ENCODE peak calls at places on chromosomes 5 and 9, in nine cellular contexts. P is tibial artery, E is GM23338, L is body of pancreas, K is transverse colon, B is DND-41, I is PC-9, C is upper lobe of left lung, U is fibroblast of lung. Q is an unnamed sample.
A peak's percentile ranks its signal among the peaks of the same experiment; 100 is the strongest.

GRCh38 chr5:135488727-135489465 is 36.7 kb upstream of the TIFAB start:
- DNase-seq in P (no peak), E (peak; percentile 94), L (no peak), K (no peak), B (no peak), I (no peak), C (no peak), U (peak; percentile 75), Q (no peak)

GRCh38 chr9:93968451-93969327 is 13.5 kb upstream of the BARX1 start:
- DNase-seq in P (no peak), E (no peak), L (no peak), K (no peak), B (no peak), I (no peak), C (no peak), U (peak; percentile 16), Q (no peak)

GRCh38 chr9:111851536-111851935 is 45.1 kb upstream of the UGCG start:
- DNase-seq in P (no peak), E (peak; percentile 34), L (peak; percentile 17), K (no peak), B (no peak), I (peak; percentile 97), C (peak; percentile 29), U (no peak), Q (no peak)

GRCh38 chr5:57207007-57207653 is 33.3 kb downstream of the GPBP1 start:
- DNase-seq in P (no peak), E (no peak), L (no peak), K (no peak), B (no peak), I (no peak), C (no peak), U (no peak), Q (no peak)

GRCh38 chr9:15927131-15927530 is 374.3 kb downstream of the CCDC171 start:
- DNase-seq in P (no peak), E (no peak), L (no peak), K (no peak), B (no peak), I (no peak), C (no peak), U (peak; percentile 44), Q (no peak)

GRCh38 chr9:93576296-93577044 is at the start of gene PHF2:
- DNase-seq in P (no peak), E (peak; percentile 43), L (peak; percentile 44), K (no peak), B (peak; percentile 30), I (no peak), C (no peak), U (no peak), Q (peak; percentile 41)

GRCh38 chr5:162591724-162592123 is 524.2 kb downstream of the GABRG2 start:
- DNase-seq in P (no peak), E (no peak), L (no peak), K (no peak), B (no peak), I (no peak), C (no peak), U (no peak), Q (no peak)

GRCh38 chr9:34072868-34073590 is 24.3 kb upstream of the UBAP2 start:
- DNase-seq in P (no peak), E (no peak), L (peak; percentile 52), K (peak; percentile 55), B (no peak), I (peak; percentile 50), C (peak; percentile 69), U (peak; percentile 88), Q (no peak)

GRCh38 chr9:96853711-96854072 is 622 bp downstream of the ZNF782 start:
- DNase-seq in P (no peak), E (no peak), L (no peak), K (no peak), B (no peak), I (no peak), C (no peak), U (no peak), Q (peak; percentile 42)

GRCh38 chr5:25754895-25755294 is 1110.1 kb upstream of the CDH10 start:
- DNase-seq in P (no peak), E (peak; percentile 71), L (no peak), K (no peak), B (peak; percentile 8), I (no peak), C (no peak), U (no peak), Q (no peak)

GRCh38 chr9:96071245-96072124 is 196.0 kb downstream of the ERCC6L2 start:
- DNase-seq in P (no peak), E (peak; percentile 71), L (no peak), K (no peak), B (peak; percentile 24), I (no peak), C (no peak), U (peak; percentile 62), Q (no peak)

GRCh38 chr9:137605146-137606004 is at the start of gene ARRDC1:
- DNase-seq in P (peak; percentile 93), E (peak; percentile 96), L (peak; percentile 93), K (peak; percentile 96), B (peak; percentile 95), I (peak; percentile 80), C (peak; percentile 96), U (peak; percentile 89), Q (peak; percentile 94)

GRCh38 chr5:2415678-2416077 is 335.8 kb downstream of the IRX2 start:
- DNase-seq in P (no peak), E (peak; percentile 4), L (no peak), K (no peak), B (no peak), I (no peak), C (no peak), U (no peak), Q (no peak)

GRCh38 chr9:125961037-125961436 is 213.9 kb downstream of the PBX3 start:
- DNase-seq in P (no peak), E (no peak), L (no peak), K (no peak), B (no peak), I (no peak), C (no peak), U (no peak), Q (no peak)

GRCh38 chr5:95821110-95822021 is 1.2 kb downstream of the GLRX start:
- DNase-seq in P (no peak), E (no peak), L (no peak), K (no peak), B (no peak), I (no peak), C (no peak), U (no peak), Q (no peak)
- H3K4me3 ChIP-seq in P (peak overlapping the region; percentile 77), E (peak overlapping the region; percentile 77), L (no peak overlapping the region), K (peak overlapping the region; percentile 59), B (peak overlapping the region; percentile 76), I (peak overlapping the region; percentile 79), C (peak overlapping the region; percentile 97), U (peak overlapping the region; percentile 98), Q (peak overlapping the region; percentile 89)

GRCh38 chr5:89698028-89698427 is 711.5 kb downstream of the CETN3 start:
- DNase-seq in P (no peak), E (no peak), L (no peak), K (no peak), B (no peak), I (no peak), C (no peak), U (no peak), Q (no peak)

GRCh38 chr5:89707891-89708290 is 701.7 kb downstream of the CETN3 start:
- DNase-seq in P (no peak), E (no peak), L (no peak), K (no peak), B (no peak), I (no peak), C (no peak), U (no peak), Q (no peak)

GRCh38 chr5:89703799-89704198 is 705.8 kb downstream of the CETN3 start:
- DNase-seq in P (no peak), E (peak; percentile 93), L (no peak), K (no peak), B (no peak), I (no peak), C (no peak), U (no peak), Q (no peak)
- H3K4me1 ChIP-seq in P (no peaks in the 10 kb centered on the region), E (peaks cover 33% of the 10 kb centered on the region), L (peaks cover 5% of the 10 kb centered on the region), K (no peaks in the 10 kb centered on the region), B (no peaks in the 10 kb centered on the region), I (no peaks in the 10 kb centered on the region), C (no peaks in the 10 kb centered on the region), U (no peaks in the 10 kb centered on the region), Q (no peaks in the 10 kb centered on the region)

DNA sequence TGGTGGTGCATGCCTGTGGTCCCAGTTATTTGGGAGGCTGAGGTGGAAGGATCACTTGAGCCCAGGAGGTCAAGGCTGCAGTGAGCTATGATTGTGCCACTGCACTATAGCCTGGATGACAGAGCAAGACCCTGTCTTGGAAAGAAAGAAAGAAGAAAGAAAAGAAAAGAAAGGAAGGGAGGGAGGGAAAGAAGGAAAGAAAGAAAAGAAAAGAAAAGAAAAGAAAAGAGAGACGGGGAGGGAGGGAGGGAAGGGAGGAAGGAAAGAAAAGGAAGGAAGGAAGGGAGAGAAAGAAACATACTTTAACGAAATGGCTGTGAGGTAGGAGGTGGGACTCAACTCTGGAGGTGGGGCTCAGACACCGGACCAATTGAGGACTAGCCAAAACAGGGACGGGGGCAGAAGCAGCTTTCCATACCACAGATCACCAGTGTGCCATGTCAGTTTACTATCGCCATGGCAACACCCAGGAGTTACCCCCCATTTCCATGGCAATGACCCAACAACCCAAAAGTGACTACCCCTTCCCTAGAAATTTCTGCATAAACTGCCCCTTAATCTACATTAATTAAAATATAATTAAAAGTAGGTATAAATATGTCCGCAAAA is 21.3 kb downstream of the PTGES start:
- DNase-seq in P (no peak), E (peak; percentile 53), L (no peak), K (no peak), B (no peak), I (no peak), C (no peak), U (no peak), Q (no peak)
- H3K27me3 ChIP-seq in P (peaks cover 4% of the 10 kb centered on the region), E (no peaks in the 10 kb centered on the region), L (no peaks in the 10 kb centered on the region), K (peaks cover 30% of the 10 kb centered on the region), B (no peaks in the 10 kb centered on the region), I (no peaks in the 10 kb centered on the region), C (no peaks in the 10 kb centered on the region), U (peaks cover 3% of the 10 kb centered on the region), Q (no peaks in the 10 kb centered on the region)

GRCh38 chr5:181039471-181039870 is 595 bp upstream of the BTNL9 start:
- DNase-seq in P (no peak), E (no peak), L (no peak), K (no peak), B (no peak), I (no peak), C (no peak), U (no peak), Q (no peak)
- H3K4me3 ChIP-seq in P (no peak overlapping the region), E (no peak overlapping the region), L (no peak overlapping the region), K (no peak overlapping the region), B (no peak overlapping the region), I (no peak overlapping the region), C (no peak overlapping the region), U (no peak overlapping the region), Q (no peak overlapping the region)

GRCh38 chr9:74556685-74557084 is 59.5 kb downstream of the RORB start:
- DNase-seq in P (no peak), E (no peak), L (no peak), K (no peak), B (no peak), I (no peak), C (no peak), U (no peak), Q (no peak)
- H3K4me1 ChIP-seq in P (no peaks in the 10 kb centered on the region), E (peaks cover 4% of the 10 kb centered on the region), L (peaks cover 4% of the 10 kb centered on the region), K (no peaks in the 10 kb centered on the region), B (no peaks in the 10 kb centered on the region), I (no peaks in the 10 kb centered on the region), C (no peaks in the 10 kb centered on the region), U (no peaks in the 10 kb centered on the region), Q (no peaks in the 10 kb centered on the region)

Q was measured in CD4-positive, alpha-beta memory T cell.